ENCODE peak calls at places on chromosome 3, in six cellular contexts. One of them, this sample, is unnamed.

GRCh38 chr3:145522893-145523651 is 637.9 kb downstream of the PLOD2 start:
- DNase-seq in activated effector memory CD4-positive, alpha-beta T cell treated with anti-CD3 and anti-CD28 coated beads, Interleukin-2, amount 50 U/mL, for 16 hours: no peak
- DNase-seq in amniotic stem cell: no peak
- DNase-seq in brain microvascular endothelial cell: no peak
- DNase-seq in GM10248: no peak
- DNase-seq in stimulated activated CD8-positive, alpha-beta memory T cell treated with anti-CD3 and anti-CD28 coated beads, Interleukin-4, amount 100 ng/mL, for 4 hours: no peak
- DNase-seq in this sample: no peak

GRCh38 chr3:74066456-74066855 is 441.7 kb upstream of the PDZRN3 start:
- DNase-seq in activated effector memory CD4-positive, alpha-beta T cell treated with anti-CD3 and anti-CD28 coated beads, Interleukin-2, amount 50 U/mL, for 16 hours: no peak
- DNase-seq in amniotic stem cell: no peak
- DNase-seq in brain microvascular endothelial cell: no peak
- DNase-seq in GM10248: no peak
- DNase-seq in stimulated activated CD8-positive, alpha-beta memory T cell treated with anti-CD3 and anti-CD28 coated beads, Interleukin-4, amount 100 ng/mL, for 4 hours: no peak
- DNase-seq in this sample: no peak

GRCh38 chr3:160697628-160698382 is 20.8 kb downstream of the ARL14 start:
- DNase-seq in activated effector memory CD4-positive, alpha-beta T cell treated with anti-CD3 and anti-CD28 coated beads, Interleukin-2, amount 50 U/mL, for 16 hours: no peak
- DNase-seq in amniotic stem cell: no peak
- DNase-seq in brain microvascular endothelial cell: peak
- DNase-seq in GM10248: no peak
- DNase-seq in stimulated activated CD8-positive, alpha-beta memory T cell treated with anti-CD3 and anti-CD28 coated beads, Interleukin-4, amount 100 ng/mL, for 4 hours: no peak
- DNase-seq in this sample: peak

GRCh38 chr3:13275376-13276005 is 144.6 kb downstream of the NUP210 start:
- DNase-seq in activated effector memory CD4-positive, alpha-beta T cell treated with anti-CD3 and anti-CD28 coated beads, Interleukin-2, amount 50 U/mL, for 16 hours: peak
- DNase-seq in amniotic stem cell: no peak
- DNase-seq in brain microvascular endothelial cell: no peak
- DNase-seq in GM10248: no peak
- DNase-seq in stimulated activated CD8-positive, alpha-beta memory T cell treated with anti-CD3 and anti-CD28 coated beads, Interleukin-4, amount 100 ng/mL, for 4 hours: no peak
- DNase-seq in this sample: no peak

GRCh38 chr3:21062724-21063436 is 688.1 kb downstream of the ZNF385D start:
- DNase-seq in activated effector memory CD4-positive, alpha-beta T cell treated with anti-CD3 and anti-CD28 coated beads, Interleukin-2, amount 50 U/mL, for 16 hours: no peak
- DNase-seq in amniotic stem cell: no peak
- DNase-seq in brain microvascular endothelial cell: no peak
- DNase-seq in GM10248: no peak
- DNase-seq in stimulated activated CD8-positive, alpha-beta memory T cell treated with anti-CD3 and anti-CD28 coated beads, Interleukin-4, amount 100 ng/mL, for 4 hours: no peak
- DNase-seq in this sample: no peak

GRCh38 chr3:40505599-40506462 is at the start of gene ZNF620:
- DNase-seq in activated effector memory CD4-positive, alpha-beta T cell treated with anti-CD3 and anti-CD28 coated beads, Interleukin-2, amount 50 U/mL, for 16 hours: peak
- DNase-seq in amniotic stem cell: no peak
- DNase-seq in brain microvascular endothelial cell: peak
- DNase-seq in GM10248: peak
- DNase-seq in stimulated activated CD8-positive, alpha-beta memory T cell treated with anti-CD3 and anti-CD28 coated beads, Interleukin-4, amount 100 ng/mL, for 4 hours: peak
- DNase-seq in this sample: peak

GRCh38 chr3:66413151-66413751 is 87.6 kb downstream of the LRIG1 start:
- DNase-seq in activated effector memory CD4-positive, alpha-beta T cell treated with anti-CD3 and anti-CD28 coated beads, Interleukin-2, amount 50 U/mL, for 16 hours: no peak
- DNase-seq in amniotic stem cell: peak
- DNase-seq in brain microvascular endothelial cell: peak
- DNase-seq in GM10248: no peak
- DNase-seq in stimulated activated CD8-positive, alpha-beta memory T cell treated with anti-CD3 and anti-CD28 coated beads, Interleukin-4, amount 100 ng/mL, for 4 hours: no peak
- DNase-seq in this sample: peak

GRCh38 chr3:146542179-146542578 is 2.2 kb downstream of the PLSCR1 start:
- DNase-seq in activated effector memory CD4-positive, alpha-beta T cell treated with anti-CD3 and anti-CD28 coated beads, Interleukin-2, amount 50 U/mL, for 16 hours: no peak
- DNase-seq in amniotic stem cell: no peak
- DNase-seq in brain microvascular endothelial cell: no peak
- DNase-seq in GM10248: no peak
- DNase-seq in stimulated activated CD8-positive, alpha-beta memory T cell treated with anti-CD3 and anti-CD28 coated beads, Interleukin-4, amount 100 ng/mL, for 4 hours: no peak
- DNase-seq in this sample: no peak

This sample was measured in A172.